ENCODE peak calls at places on chromosomes 5 and 9, in nine cellular contexts. B is AG08395, S is kidney tubule cell, E is brain microvascular endothelial cell, I is frontal cortex, O is EH, H is aorta, P is pons, Q is NCI-H1694. W is an unnamed sample.

GRCh38 chr5:98308960-98309359 is 464.5 kb upstream of the RGMB start:
- DNase-seq in I (no peak), S (peak), P (no peak), E (no peak), Q (no peak), H (no peak), O (peak), B (no peak), W (peak)

GRCh38 chr5:122313941-122314340 is 1.9 kb downstream of the SNCAIP start:
- DNase-seq in H (no peak), B (no peak), P (no peak), O (no peak), S (no peak), E (no peak), Q (no peak), I (no peak), W (no peak)

GRCh38 chr9:138097501-138097991 is 220.0 kb downstream of the CACNA1B start:
- DNase-seq in E (no peak), B (no peak), P (no peak), H (no peak), O (no peak), S (no peak), Q (no peak), I (peak), W (no peak)

GRCh38 chr9:126482361-126483044 is 131.2 kb upstream of the LMX1B start:
- DNase-seq in H (peak), O (peak), Q (no peak), P (peak), S (no peak), B (peak), I (peak), E (peak), W (no peak)

GRCh38 chr9:38713426-38713825 is 6.5 kb downstream of the FAM240B start:
- DNase-seq in B (no peak), I (no peak), E (peak), H (no peak), O (peak), P (no peak), Q (no peak), S (peak), W (peak)

GRCh38 chr5:40619406-40619805 is 60.3 kb upstream of the PTGER4 start:
- DNase-seq in O (peak), E (peak), H (no peak), P (no peak), I (no peak), S (peak), B (no peak), Q (no peak), W (peak)

GRCh38 chr5:122259995-122260394 is 52.0 kb upstream of the SNCAIP start:
- DNase-seq in O (peak), H (peak), S (peak), B (peak), E (peak), P (no peak), I (no peak), Q (no peak), W (no peak)

GRCh38 chr5:78287833-78288232 is 6.7 kb downstream of the AP3B1 start:
- DNase-seq in Q (no peak), I (no peak), B (peak), S (peak), E (peak), O (peak), P (no peak), H (no peak), W (peak)

GRCh38 chr5:17157294-17157693 is 60.1 kb upstream of the BASP1 start:
- DNase-seq in Q (no peak), B (no peak), I (no peak), E (no peak), O (peak), H (no peak), S (peak), P (no peak), W (peak)

GRCh38 chr5:157473383-157474370 is 13.7 kb downstream of the NIPAL4 start:
- DNase-seq in H (no peak), I (no peak), O (peak), E (peak), P (no peak), B (peak), Q (no peak), S (peak), W (no peak)

GRCh38 chr5:56910123-56910951 is 941 bp downstream of the SETD9 start:
- DNase-seq in H (peak), Q (peak), O (no peak), B (peak), S (no peak), P (peak), E (no peak), I (no peak), W (no peak)

GRCh38 chr9:35972093-35972492 is 14.1 kb upstream of the OR2S2 start:
- DNase-seq in I (no peak), E (no peak), Q (no peak), S (no peak), H (no peak), O (no peak), B (no peak), P (no peak), W (no peak)

GRCh38 chr5:151122828-151123227 is 34.8 kb downstream of the ANXA6 start:
- DNase-seq in P (no peak), H (no peak), Q (no peak), E (no peak), O (no peak), I (no peak), B (no peak), S (no peak), W (no peak)

GRCh38 chr5:171770153-171770552 is 15.5 kb upstream of the SMIM23 start:
- DNase-seq in O (no peak), E (no peak), H (no peak), Q (no peak), P (no peak), B (no peak), S (no peak), I (no peak), W (no peak)

GRCh38 chr5:142059304-142059940 is 46.6 kb upstream of the GNPDA1 start:
- DNase-seq in P (peak), H (no peak), Q (no peak), E (no peak), I (no peak), O (peak), S (no peak), B (peak), W (no peak)

GRCh38 chr5:114419941-114420340 is 58.1 kb downstream of the KCNN2 start:
- DNase-seq in S (no peak), I (no peak), E (no peak), P (no peak), O (peak), H (no peak), Q (no peak), B (peak), W (no peak)

GRCh38 chr9:129270903-129271431 is 92.9 kb upstream of the IER5L start:
- DNase-seq in I (no peak), P (peak), H (peak), E (peak), S (no peak), B (peak), O (peak), Q (no peak), W (peak)

GRCh38 chr5:79840085-79840990 is 150.7 kb downstream of the CMYA5 start:
- DNase-seq in S (no peak), P (no peak), O (peak), I (no peak), H (no peak), Q (no peak), B (no peak), E (no peak), W (no peak)

GRCh38 chr9:133323211-133323610 is 12.8 kb downstream of the SURF6 start:
- DNase-seq in S (no peak), E (no peak), I (no peak), H (no peak), Q (no peak), B (no peak), P (no peak), O (no peak), W (no peak)

GRCh38 chr9:23741304-23741800 is 84.7 kb downstream of the ELAVL2 start:
- DNase-seq in S (no peak), H (no peak), O (no peak), E (no peak), P (no peak), Q (no peak), B (no peak), I (no peak), W (no peak)

GRCh38 chr5:6088706-6089105 is 289.6 kb downstream of the MED10 start:
- DNase-seq in P (no peak), S (no peak), Q (no peak), B (no peak), E (no peak), O (no peak), H (no peak), I (no peak), W (no peak)

GRCh38 chr9:98201102-98201501 is 8.7 kb upstream of the CORO2A start:
- DNase-seq in S (no peak), E (no peak), O (no peak), P (no peak), I (no peak), H (no peak), B (no peak), Q (no peak), W (no peak)

GRCh38 chr5:150183436-150183835 is 6.4 kb upstream of the SLC6A7 start:
- DNase-seq in S (no peak), B (no peak), I (no peak), H (no peak), P (no peak), Q (no peak), E (no peak), O (no peak), W (no peak)

GRCh38 chr5:77770293-77771005 is 5.7 kb downstream of the TBCA start:
- DNase-seq in P (no peak), H (no peak), S (peak), Q (no peak), O (peak), I (no peak), E (no peak), B (no peak), W (no peak)

GRCh38 chr5:169637085-169637855 is at the start of gene DOCK2:
- DNase-seq in Q (no peak), P (peak), I (peak), E (no peak), B (no peak), H (peak), S (no peak), O (no peak), W (no peak)

GRCh38 chr9:35718726-35719511 is 13.1 kb downstream of the TLN1 start:
- DNase-seq in O (no peak), P (no peak), S (no peak), I (no peak), H (peak), B (no peak), E (no peak), Q (no peak), W (no peak)

GRCh38 chr5:132821791-132822190 is 8.7 kb downstream of the SHROOM1 start:
- DNase-seq in S (no peak), P (peak), I (peak), E (no peak), Q (peak), B (peak), H (no peak), O (peak), W (no peak)

GRCh38 chr5:53099546-53099945 is 10.0 kb downstream of the MOCS2 start:
- DNase-seq in Q (no peak), I (no peak), E (peak), S (peak), P (no peak), B (no peak), H (no peak), O (peak), W (no peak)

GRCh38 chr5:151612689-151613427 is 21.7 kb upstream of the FAT2 start:
- DNase-seq in P (no peak), S (peak), O (no peak), I (no peak), Q (no peak), E (no peak), B (no peak), H (no peak), W (peak)

GRCh38 chr5:10863763-10864383 is 102.8 kb upstream of the DAP start:
- DNase-seq in I (no peak), P (peak), E (peak), B (peak), S (peak), H (peak), Q (peak), O (peak), W (no peak)

GRCh38 chr5:68928617-68929302 is 165.1 kb upstream of the SLC30A5 start:
- DNase-seq in I (no peak), S (no peak), Q (no peak), E (no peak), O (no peak), P (no peak), B (no peak), H (no peak), W (no peak)

GRCh38 chr9:19511694-19512093 is 102.9 kb downstream of the ACER2 start:
- DNase-seq in Q (no peak), H (no peak), S (no peak), I (no peak), P (no peak), E (no peak), B (no peak), O (no peak), W (no peak)

GRCh38 chr5:17763301-17763700 is 129.0 kb downstream of the TAF11L14 start:
- DNase-seq in H (no peak), B (no peak), I (no peak), P (no peak), Q (no peak), E (peak), O (no peak), S (no peak), W (no peak)

GRCh38 chr5:43389679-43390329 is 22.4 kb downstream of the CCL28 start:
- DNase-seq in E (peak), P (peak), O (peak), B (peak), S (peak), Q (peak), H (peak), I (peak), W (peak)

GRCh38 chr9:121839726-121840500 is 188.5 kb downstream of the DAB2IP start:
- DNase-seq in P (no peak), S (no peak), B (no peak), H (no peak), O (no peak), Q (no peak), I (no peak), E (no peak), W (no peak)

GRCh38 chr5:159877894-159878448 is 38.3 kb upstream of the ADRA1B start:
- DNase-seq in O (no peak), P (peak), B (no peak), Q (no peak), H (peak), S (no peak), E (no peak), I (no peak), W (no peak)

W was measured in RCC 7860.